ENCODE peak calls at places on chromosomes 3 and 15, in four cellular contexts. One of them, this sample, is unnamed.

GRCh38 chr15:44066211-44066827 is 128.8 kb downstream of the FRMD5 start:
- DNase-seq in LHCN-M2: peak; percentile 76
- DNase-seq in activated naive CD4-positive, alpha-beta T cell treated with anti-CD3 and anti-CD28 coated beads, Interleukin-2, amount 50 U/mL, for 72 hours: peak; percentile 75
- DNase-seq in activated CD4-positive, alpha-beta T cell treated with anti-CD3 and anti-CD28 coated beads, Interleukin-2, amount 10 ng/mL, durations not matched to agents 7 days and 5 days: peak; percentile 78
- DNase-seq in this sample: peak; percentile 62

GRCh38 chr3:25885544-25885943 is 95.7 kb downstream of the OXSM start:
- DNase-seq in activated CD4-positive, alpha-beta T cell treated with anti-CD3 and anti-CD28 coated beads, Interleukin-2, amount 10 ng/mL, durations not matched to agents 7 days and 5 days: no peak
- DNase-seq in activated naive CD4-positive, alpha-beta T cell treated with anti-CD3 and anti-CD28 coated beads, Interleukin-2, amount 50 U/mL, for 72 hours: no peak
- DNase-seq in LHCN-M2: peak; percentile 77
- DNase-seq in this sample: no peak

GRCh38 chr3:104604326-104605010 is 762.2 kb upstream of the ALCAM start:
- DNase-seq in LHCN-M2: peak; percentile 41
- DNase-seq in activated CD4-positive, alpha-beta T cell treated with anti-CD3 and anti-CD28 coated beads, Interleukin-2, amount 10 ng/mL, durations not matched to agents 7 days and 5 days: no peak
- DNase-seq in activated naive CD4-positive, alpha-beta T cell treated with anti-CD3 and anti-CD28 coated beads, Interleukin-2, amount 50 U/mL, for 72 hours: no peak
- DNase-seq in this sample: no peak

GRCh38 chr3:105613120-105613519 is 246.4 kb downstream of the ALCAM start:
- DNase-seq in activated naive CD4-positive, alpha-beta T cell treated with anti-CD3 and anti-CD28 coated beads, Interleukin-2, amount 50 U/mL, for 72 hours: no peak
- DNase-seq in LHCN-M2: no peak
- DNase-seq in activated CD4-positive, alpha-beta T cell treated with anti-CD3 and anti-CD28 coated beads, Interleukin-2, amount 10 ng/mL, durations not matched to agents 7 days and 5 days: no peak
- DNase-seq in this sample: no peak

GRCh38 chr15:76393614-76394013 is 57.0 kb downstream of the ISL2 start:
- DNase-seq in activated CD4-positive, alpha-beta T cell treated with anti-CD3 and anti-CD28 coated beads, Interleukin-2, amount 10 ng/mL, durations not matched to agents 7 days and 5 days: no peak
- DNase-seq in activated naive CD4-positive, alpha-beta T cell treated with anti-CD3 and anti-CD28 coated beads, Interleukin-2, amount 50 U/mL, for 72 hours: no peak
- DNase-seq in LHCN-M2: peak; percentile 5
- DNase-seq in this sample: no peak

GRCh38 chr3:32540899-32541298 is 29.8 kb downstream of the DYNC1LI1 start:
- DNase-seq in activated CD4-positive, alpha-beta T cell treated with anti-CD3 and anti-CD28 coated beads, Interleukin-2, amount 10 ng/mL, durations not matched to agents 7 days and 5 days: no peak
- DNase-seq in LHCN-M2: no peak
- DNase-seq in activated naive CD4-positive, alpha-beta T cell treated with anti-CD3 and anti-CD28 coated beads, Interleukin-2, amount 50 U/mL, for 72 hours: no peak
- DNase-seq in this sample: no peak

GRCh38 chr3:13332740-13333139 is 87.4 kb downstream of the NUP210 start:
- DNase-seq in LHCN-M2: no peak
- DNase-seq in activated naive CD4-positive, alpha-beta T cell treated with anti-CD3 and anti-CD28 coated beads, Interleukin-2, amount 50 U/mL, for 72 hours: no peak
- DNase-seq in activated CD4-positive, alpha-beta T cell treated with anti-CD3 and anti-CD28 coated beads, Interleukin-2, amount 10 ng/mL, durations not matched to agents 7 days and 5 days: no peak
- DNase-seq in this sample: no peak

GRCh38 chr15:87941606-87942005 is 314.9 kb downstream of the NTRK3 start:
- DNase-seq in activated CD4-positive, alpha-beta T cell treated with anti-CD3 and anti-CD28 coated beads, Interleukin-2, amount 10 ng/mL, durations not matched to agents 7 days and 5 days: no peak
- DNase-seq in activated naive CD4-positive, alpha-beta T cell treated with anti-CD3 and anti-CD28 coated beads, Interleukin-2, amount 50 U/mL, for 72 hours: no peak
- DNase-seq in LHCN-M2: no peak
- DNase-seq in this sample: no peak

GRCh38 chr3:11651900-11652299 is 8.2 kb upstream of the VGLL4 start:
- DNase-seq in activated CD4-positive, alpha-beta T cell treated with anti-CD3 and anti-CD28 coated beads, Interleukin-2, amount 10 ng/mL, durations not matched to agents 7 days and 5 days: no peak
- DNase-seq in activated naive CD4-positive, alpha-beta T cell treated with anti-CD3 and anti-CD28 coated beads, Interleukin-2, amount 50 U/mL, for 72 hours: no peak
- DNase-seq in LHCN-M2: peak; percentile 37
- DNase-seq in this sample: no peak

GRCh38 chr3:34357461-34357860 is 559.0 kb downstream of the PDCD6IP start:
- DNase-seq in activated CD4-positive, alpha-beta T cell treated with anti-CD3 and anti-CD28 coated beads, Interleukin-2, amount 10 ng/mL, durations not matched to agents 7 days and 5 days: no peak
- DNase-seq in LHCN-M2: peak; percentile 1
- DNase-seq in activated naive CD4-positive, alpha-beta T cell treated with anti-CD3 and anti-CD28 coated beads, Interleukin-2, amount 50 U/mL, for 72 hours: no peak
- DNase-seq in this sample: no peak

GRCh38 chr3:106088270-106088669 is 219.5 kb upstream of the CBLB start:
- DNase-seq in activated naive CD4-positive, alpha-beta T cell treated with anti-CD3 and anti-CD28 coated beads, Interleukin-2, amount 50 U/mL, for 72 hours: no peak
- DNase-seq in activated CD4-positive, alpha-beta T cell treated with anti-CD3 and anti-CD28 coated beads, Interleukin-2, amount 10 ng/mL, durations not matched to agents 7 days and 5 days: no peak
- DNase-seq in LHCN-M2: no peak
- DNase-seq in this sample: no peak

GRCh38 chr15:74497584-74497983 is 36.6 kb upstream of the UBL7 start:
- DNase-seq in LHCN-M2: peak; percentile 91
- DNase-seq in activated CD4-positive, alpha-beta T cell treated with anti-CD3 and anti-CD28 coated beads, Interleukin-2, amount 10 ng/mL, durations not matched to agents 7 days and 5 days: no peak
- DNase-seq in activated naive CD4-positive, alpha-beta T cell treated with anti-CD3 and anti-CD28 coated beads, Interleukin-2, amount 50 U/mL, for 72 hours: no peak
- DNase-seq in this sample: no peak

GRCh38 chr3:196995027-196995426 is 26.4 kb upstream of the PIGZ start:
- DNase-seq in activated CD4-positive, alpha-beta T cell treated with anti-CD3 and anti-CD28 coated beads, Interleukin-2, amount 10 ng/mL, durations not matched to agents 7 days and 5 days: no peak
- DNase-seq in LHCN-M2: no peak
- DNase-seq in activated naive CD4-positive, alpha-beta T cell treated with anti-CD3 and anti-CD28 coated beads, Interleukin-2, amount 50 U/mL, for 72 hours: no peak
- DNase-seq in this sample: no peak

GRCh38 chr15:78070049-78070698 is 7.3 kb downstream of the TBC1D2B start:
- DNase-seq in LHCN-M2: no peak
- DNase-seq in activated naive CD4-positive, alpha-beta T cell treated with anti-CD3 and anti-CD28 coated beads, Interleukin-2, amount 50 U/mL, for 72 hours: no peak
- DNase-seq in activated CD4-positive, alpha-beta T cell treated with anti-CD3 and anti-CD28 coated beads, Interleukin-2, amount 10 ng/mL, durations not matched to agents 7 days and 5 days: peak; percentile 57
- DNase-seq in this sample: peak; percentile 59

GRCh38 chr3:84066920-84067319 is 891.9 kb upstream of the CADM2 start:
- DNase-seq in activated CD4-positive, alpha-beta T cell treated with anti-CD3 and anti-CD28 coated beads, Interleukin-2, amount 10 ng/mL, durations not matched to agents 7 days and 5 days: no peak
- DNase-seq in LHCN-M2: no peak
- DNase-seq in activated naive CD4-positive, alpha-beta T cell treated with anti-CD3 and anti-CD28 coated beads, Interleukin-2, amount 50 U/mL, for 72 hours: no peak
- DNase-seq in this sample: no peak

GRCh38 chr3:9623148-9623547 is 26.2 kb upstream of the MTMR14 start:
- DNase-seq in LHCN-M2: peak; percentile 70
- DNase-seq in activated naive CD4-positive, alpha-beta T cell treated with anti-CD3 and anti-CD28 coated beads, Interleukin-2, amount 50 U/mL, for 72 hours: no peak
- DNase-seq in activated CD4-positive, alpha-beta T cell treated with anti-CD3 and anti-CD28 coated beads, Interleukin-2, amount 10 ng/mL, durations not matched to agents 7 days and 5 days: no peak
- DNase-seq in this sample: no peak

GRCh38 chr15:51849866-51850265 is 20.4 kb downstream of the TMOD3 start:
- DNase-seq in LHCN-M2: no peak
- DNase-seq in activated naive CD4-positive, alpha-beta T cell treated with anti-CD3 and anti-CD28 coated beads, Interleukin-2, amount 50 U/mL, for 72 hours: no peak
- DNase-seq in activated CD4-positive, alpha-beta T cell treated with anti-CD3 and anti-CD28 coated beads, Interleukin-2, amount 10 ng/mL, durations not matched to agents 7 days and 5 days: no peak
- DNase-seq in this sample: no peak

GRCh38 chr15:85580914-85581313 is 200.5 kb downstream of the AKAP13 start:
- DNase-seq in LHCN-M2: no peak
- DNase-seq in activated naive CD4-positive, alpha-beta T cell treated with anti-CD3 and anti-CD28 coated beads, Interleukin-2, amount 50 U/mL, for 72 hours: peak; percentile 49
- DNase-seq in activated CD4-positive, alpha-beta T cell treated with anti-CD3 and anti-CD28 coated beads, Interleukin-2, amount 10 ng/mL, durations not matched to agents 7 days and 5 days: peak; percentile 59
- DNase-seq in this sample: peak; percentile 74

GRCh38 chr3:194204036-194204792 is 68.3 kb downstream of the HES1 start:
- DNase-seq in activated naive CD4-positive, alpha-beta T cell treated with anti-CD3 and anti-CD28 coated beads, Interleukin-2, amount 50 U/mL, for 72 hours: peak; percentile 41
- DNase-seq in activated CD4-positive, alpha-beta T cell treated with anti-CD3 and anti-CD28 coated beads, Interleukin-2, amount 10 ng/mL, durations not matched to agents 7 days and 5 days: no peak
- DNase-seq in LHCN-M2: no peak
- DNase-seq in this sample: no peak

GRCh38 chr3:161104561-161105551 is at the start of gene B3GALNT1:
- DNase-seq in LHCN-M2: peak; percentile 39
- DNase-seq in activated naive CD4-positive, alpha-beta T cell treated with anti-CD3 and anti-CD28 coated beads, Interleukin-2, amount 50 U/mL, for 72 hours: peak; percentile 18
- DNase-seq in activated CD4-positive, alpha-beta T cell treated with anti-CD3 and anti-CD28 coated beads, Interleukin-2, amount 10 ng/mL, durations not matched to agents 7 days and 5 days: peak; percentile 35
- DNase-seq in this sample: peak; percentile 43

GRCh38 chr15:83846847-83847246 is 192.9 kb downstream of the ADAMTSL3 start:
- DNase-seq in activated naive CD4-positive, alpha-beta T cell treated with anti-CD3 and anti-CD28 coated beads, Interleukin-2, amount 50 U/mL, for 72 hours: no peak
- DNase-seq in activated CD4-positive, alpha-beta T cell treated with anti-CD3 and anti-CD28 coated beads, Interleukin-2, amount 10 ng/mL, durations not matched to agents 7 days and 5 days: no peak
- DNase-seq in LHCN-M2: peak; percentile 88
- DNase-seq in this sample: no peak

GRCh38 chr3:132210476-132211346 is 106.5 kb upstream of the ACP3 start:
- DNase-seq in activated naive CD4-positive, alpha-beta T cell treated with anti-CD3 and anti-CD28 coated beads, Interleukin-2, amount 50 U/mL, for 72 hours: peak; percentile 12
- DNase-seq in activated CD4-positive, alpha-beta T cell treated with anti-CD3 and anti-CD28 coated beads, Interleukin-2, amount 10 ng/mL, durations not matched to agents 7 days and 5 days: peak; percentile 13
- DNase-seq in LHCN-M2: peak; percentile 9
- DNase-seq in this sample: no peak

GRCh38 chr3:81393251-81393650 is 368.2 kb downstream of the GBE1 start:
- DNase-seq in LHCN-M2: no peak
- DNase-seq in activated CD4-positive, alpha-beta T cell treated with anti-CD3 and anti-CD28 coated beads, Interleukin-2, amount 10 ng/mL, durations not matched to agents 7 days and 5 days: no peak
- DNase-seq in activated naive CD4-positive, alpha-beta T cell treated with anti-CD3 and anti-CD28 coated beads, Interleukin-2, amount 50 U/mL, for 72 hours: no peak
- DNase-seq in this sample: no peak